ENCODE peak calls at places on chromosomes 6 and 20, in five cellular contexts. I is WTC11; P is natural killer cell; Z is CD8-positive, alpha-beta T cell; R is breast epithelium. N is an unnamed sample.

GRCh38 chr20:38165089-38165965 is at the start of gene TGM2:
- DNase-seq in P (peak; percentile 69), R (no peak), I (peak; percentile 63), Z (peak; percentile 6), N (peak; percentile 77)

GRCh38 chr6:157984686-157985225 is 3.1 kb downstream of the SYNJ2 start:
- DNase-seq in R (peak; percentile 45), Z (no peak), I (no peak), P (no peak), N (no peak)

GRCh38 chr6:2129076-2129695 is 116.2 kb downstream of the GMDS start:
- DNase-seq in I (no peak), P (no peak), Z (no peak), R (no peak), N (no peak)

GRCh38 chr20:17558154-17558940 is 11.5 kb upstream of the DSTN start:
- DNase-seq in P (no peak), R (no peak), I (no peak), Z (no peak), N (no peak)

GRCh38 chr6:80698459-80698858 is 592.0 kb downstream of the BCKDHB start:
- DNase-seq in R (no peak), I (no peak), Z (no peak), P (no peak), N (no peak)

GRCh38 chr6:79687759-79688158 is 56.6 kb downstream of the SH3BGRL2 start:
- DNase-seq in Z (no peak), R (no peak), I (no peak), P (no peak), N (no peak)

GRCh38 chr6:104929348-104929747 is 27.6 kb upstream of the LIN28B start:
- DNase-seq in R (no peak), Z (no peak), I (no peak), P (no peak), N (no peak)

GRCh38 chr6:68008445-68008844 is 626.6 kb upstream of the ADGRB3 start:
- DNase-seq in I (no peak), Z (no peak), R (no peak), P (no peak), N (no peak)

GRCh38 chr6:7051780-7052440 is 55.9 kb upstream of the RREB1 start:
- DNase-seq in R (peak; percentile 58), P (peak; percentile 27), Z (peak; percentile 40), I (peak; percentile 73), N (peak; percentile 54)

GRCh38 chr6:159762681-159763293 is 942 bp downstream of the ACAT2 start:
- DNase-seq in R (no peak), P (peak; percentile 45), Z (peak; percentile 5), I (no peak), N (no peak)

GRCh38 chr20:38997622-38998021 is 35.5 kb downstream of the DHX35 start:
- DNase-seq in R (no peak), Z (no peak), P (no peak), I (no peak), N (no peak)

GRCh38 chr6:16440656-16441212 is 202.3 kb downstream of the GMPR start:
- DNase-seq in Z (no peak), P (no peak), I (no peak), R (no peak), N (no peak)

GRCh38 chr6:81933089-81933488 is 180.6 kb upstream of the TENT5A start:
- DNase-seq in Z (no peak), P (no peak), R (no peak), I (no peak), N (no peak)

GRCh38 chr20:8215516-8215915 is 83.5 kb downstream of the PLCB1 start:
- DNase-seq in I (no peak), Z (no peak), P (no peak), R (no peak), N (no peak)

GRCh38 chr6:90082847-90083246 is 188.6 kb downstream of the GJA10 start:
- DNase-seq in Z (no peak), R (no peak), P (no peak), I (no peak), N (no peak)

GRCh38 chr6:22231616-22232015 is 65.2 kb downstream of the PRL start:
- DNase-seq in I (no peak), R (no peak), Z (no peak), P (no peak), N (no peak)

GRCh38 chr6:167937948-167938911 is 59.2 kb upstream of the KIF25 start:
- DNase-seq in I (no peak), P (no peak), R (no peak), Z (no peak), N (no peak)

GRCh38 chr6:71043902-71044301 is 87.0 kb upstream of the B3GAT2 start:
- DNase-seq in I (no peak), P (no peak), Z (no peak), R (no peak), N (no peak)

GRCh38 chr20:45833030-45833882 is at the start of gene SNX21:
- DNase-seq in R (peak; percentile 77), I (peak; percentile 86), P (peak; percentile 31), Z (peak; percentile 6), N (peak; percentile 80)

GRCh38 chr6:30615219-30615957 is 1.7 kb downstream of the PPP1R10 start:
- DNase-seq in P (peak; percentile 34), R (no peak), I (no peak), Z (peak; percentile 25), N (no peak)

GRCh38 chr6:131349199-131349598 is 213.9 kb downstream of the AKAP7 start:
- DNase-seq in Z (no peak), P (no peak), I (no peak), R (no peak), N (no peak)

DNA sequence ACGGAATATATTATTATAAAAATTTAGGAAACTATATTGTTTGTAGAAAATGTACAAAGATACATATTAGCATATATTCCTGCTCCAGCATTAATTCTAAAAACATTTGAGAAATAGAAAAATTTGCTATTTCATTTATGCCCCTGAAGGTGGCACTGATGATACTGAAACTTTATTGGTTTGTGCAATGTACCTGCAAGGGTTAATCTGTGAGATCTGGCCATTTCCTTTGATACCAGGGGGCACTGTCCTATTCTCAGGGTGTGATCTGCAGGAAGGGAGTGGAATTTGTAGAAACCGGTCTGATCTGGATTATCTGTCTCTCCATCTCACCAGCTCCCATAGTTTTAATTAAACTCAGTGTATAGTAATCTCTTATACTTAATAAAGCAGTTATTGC is 625.1 kb upstream of the IMPG1 start:
- DNase-seq in R (no peak), Z (no peak), I (no peak), P (no peak), N (no peak)
- TF ChIP-seq CTCF in R (no peak), Z (no peak), I (no peak), P (no peak), N (peak; percentile 47)

GRCh38 chr6:3561745-3562144 is 104.9 kb upstream of the SLC22A23 start:
- DNase-seq in Z (no peak), R (no peak), I (no peak), P (no peak), N (peak; percentile 52)
- TF ChIP-seq CTCF in Z (no peak), R (no peak), I (no peak), P (no peak), N (no peak)

DNA sequence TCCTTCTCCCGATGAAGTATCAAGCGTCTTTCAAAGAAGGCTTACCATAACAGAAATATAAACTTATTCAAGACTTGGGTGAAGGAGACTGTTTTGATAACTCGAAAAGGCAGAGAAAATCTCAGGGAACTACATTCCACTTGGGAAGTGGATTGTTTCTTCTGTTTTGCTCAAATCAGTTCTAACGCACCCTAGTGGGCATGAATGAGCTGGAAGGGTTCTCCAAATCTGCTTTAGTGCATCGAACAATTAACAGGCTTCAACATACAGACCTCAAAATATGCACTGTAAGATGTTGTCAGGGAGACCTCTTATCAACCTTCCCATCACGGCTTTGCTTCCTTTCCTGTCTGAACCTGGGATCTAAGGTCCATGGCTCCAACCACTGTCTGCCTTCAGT is 392.5 kb downstream of the CD83 start:
- DNase-seq in P (no peak), R (no peak), I (no peak), Z (no peak), N (no peak)
- TF ChIP-seq CTCF in P (no peak), R (no peak), I (no peak), Z (no peak), N (no peak)

GRCh38 chr6:18792832-18793231 is 405.7 kb downstream of the RNF144B start:
- DNase-seq in P (no peak), R (no peak), I (no peak), Z (no peak), N (no peak)
- TF ChIP-seq CTCF in P (no peak), R (no peak), I (no peak), Z (no peak), N (no peak)